ENCODE peak calls at places on chromosomes 12 and 14, in five cellular contexts. R is left lung, S is SK-N-SH, U is mammary epithelial cell, X is tibial artery. O is an unnamed sample.

GRCh38 chr12:112850343-112850742 is 56.4 kb upstream of the OAS1 start:
- DNase-seq in U (no peak), S (no peak), X (no peak), R (no peak), O (no peak)

GRCh38 chr12:126914170-126914796 is 1352.7 kb upstream of the TMEM132C start:
- DNase-seq in S (no peak), R (no peak), U (no peak), X (no peak), O (no peak)

GRCh38 chr14:23008836-23009235 is 1.1 kb downstream of the C14orf93 start:
- DNase-seq in S (no peak), U (no peak), X (no peak), R (no peak), O (no peak)

GRCh38 chr14:28298156-28298555 is 468.4 kb upstream of the FOXG1 start:
- DNase-seq in X (no peak), U (no peak), S (no peak), R (peak; percentile 6), O (no peak)

GRCh38 chr14:103539056-103539825 is 10.2 kb downstream of the TRMT61A start:
- DNase-seq in U (no peak), S (no peak), R (peak; percentile 78), X (no peak), O (no peak)

GRCh38 chr14:89270439-89271227 is 146.4 kb downstream of the FOXN3 start:
- DNase-seq in U (peak; percentile 45), S (no peak), R (no peak), X (no peak), O (no peak)

GRCh38 chr12:119207161-119207560 is 28.4 kb downstream of the HSPB8 start:
- DNase-seq in X (no peak), R (no peak), S (no peak), U (no peak), O (no peak)

GRCh38 chr14:24298892-24299254 is 707 bp downstream of the DHRS1 start:
- DNase-seq in U (peak; percentile 92), S (no peak), R (peak; percentile 63), X (no peak), O (no peak)

GRCh38 chr12:1773937-1774655 is 46.3 kb upstream of the LRTM2 start:
- DNase-seq in S (no peak), U (no peak), R (no peak), X (no peak), O (no peak)

GRCh38 chr14:55704654-55705053 is 124.6 kb downstream of the KTN1 start:
- DNase-seq in R (no peak), S (no peak), U (no peak), X (no peak), O (no peak)

GRCh38 chr14:88468396-88468795 is 82.9 kb downstream of the SPATA7 start:
- DNase-seq in S (no peak), X (no peak), U (peak; percentile 60), R (no peak), O (no peak)

GRCh38 chr14:101584049-101584859 is 23.0 kb downstream of the DIO3 start:
- DNase-seq in S (peak; percentile 94), X (peak; percentile 70), U (no peak), R (no peak), O (no peak)

GRCh38 chr12:23006413-23006812 is 381.4 kb downstream of the ETNK1 start:
- DNase-seq in X (no peak), R (no peak), S (no peak), U (no peak), O (no peak)

GRCh38 chr12:119229205-119229604 is 50.5 kb downstream of the HSPB8 start:
- DNase-seq in X (no peak), S (no peak), R (no peak), U (no peak), O (no peak)

GRCh38 chr12:64918288-64918687 is 93.8 kb downstream of the TBC1D30 start:
- DNase-seq in X (no peak), S (no peak), R (no peak), U (no peak), O (no peak)

GRCh38 chr14:100104523-100105300 is 39.5 kb downstream of the EVL start:
- DNase-seq in S (no peak), R (no peak), U (peak; percentile 57), X (peak; percentile 59), O (no peak)

GRCh38 chr14:100103261-100104005 is 38.2 kb downstream of the EVL start:
- DNase-seq in R (no peak), S (no peak), X (peak; percentile 52), U (no peak), O (no peak)

GRCh38 chr14:100105357-100106169 is 40.3 kb downstream of the EVL start:
- DNase-seq in X (peak; percentile 63), R (no peak), U (no peak), S (no peak), O (no peak)

GRCh38 chr14:100102156-100102785 is 37.0 kb downstream of the EVL start:
- DNase-seq in U (no peak), S (no peak), X (no peak), R (no peak), O (no peak)

DNA sequence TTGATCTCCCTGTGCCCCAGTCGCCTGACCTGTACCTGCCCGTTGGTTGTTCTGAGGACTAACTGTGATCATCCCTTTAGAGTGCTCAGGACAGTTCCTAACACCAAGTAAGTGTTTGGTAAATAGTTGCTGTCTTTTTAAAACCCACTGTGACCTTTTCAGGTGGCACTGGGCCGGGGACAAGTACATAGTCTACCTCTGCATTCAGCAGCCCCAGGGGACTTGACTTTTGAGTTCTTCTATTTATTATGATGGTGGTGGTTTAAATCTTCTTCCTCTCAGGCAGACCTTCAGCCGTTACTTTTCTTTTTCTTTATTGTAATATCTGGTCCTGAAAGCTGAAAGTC is 38.8 kb downstream of the EVL start:
- DNase-seq in S (no peak), X (no peak), R (no peak), U (no peak), O (no peak)
- H3K4me1 ChIP-seq in S (peaks cover 18% of the 10 kb centered on the region), X (peaks cover 5% of the 10 kb centered on the region), R (peaks cover 66% of the 10 kb centered on the region), U (peaks cover 31% of the 10 kb centered on the region), O (peaks cover 90% of the 10 kb centered on the region)

DNA sequence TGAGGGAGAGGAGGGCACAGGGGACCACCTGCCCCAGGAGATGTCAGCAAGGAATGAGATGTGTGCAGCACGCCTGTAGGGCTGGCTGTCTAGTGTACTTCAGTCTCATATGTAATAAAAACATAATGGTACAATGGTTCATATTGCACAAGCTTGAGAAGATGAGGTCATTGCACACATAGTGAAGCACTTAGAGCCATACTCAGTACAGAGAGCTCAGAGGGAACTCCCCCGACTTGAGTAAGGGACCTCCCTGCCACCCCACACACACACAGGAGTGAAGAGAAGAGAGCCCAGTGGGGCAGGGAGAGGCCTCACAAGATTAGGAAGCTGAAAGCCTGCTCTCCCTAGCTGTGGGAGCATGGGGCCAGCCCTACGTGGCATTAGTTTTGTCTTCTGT is 61.5 kb downstream of the SLC6A12 start:
- DNase-seq in X (no peak), S (no peak), R (no peak), U (no peak), O (no peak)
- H3K27ac ChIP-seq in X (no peak overlapping the region), S (no peak overlapping the region), R (no peak overlapping the region), U (no peak overlapping the region), O (no peak overlapping the region)

DNA sequence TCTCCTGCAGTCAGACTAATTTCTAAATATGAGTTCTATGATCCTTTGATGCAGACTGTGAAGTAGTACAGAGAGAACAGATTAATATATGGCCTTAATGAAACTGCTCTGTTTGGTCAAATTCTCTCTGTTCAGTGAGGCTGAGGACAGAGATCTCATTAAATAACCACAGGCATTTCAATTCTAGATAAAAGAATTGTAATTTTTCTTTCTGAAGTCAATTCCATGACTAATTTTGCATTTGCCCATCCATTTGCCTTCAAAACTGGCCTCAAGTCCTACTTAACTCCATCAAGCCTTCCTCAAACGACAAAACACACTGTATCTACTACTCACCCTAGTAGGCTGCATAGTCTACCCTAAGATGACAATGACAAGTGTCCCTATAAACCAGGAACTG is 67.1 kb downstream of the DUSP16 start:
- DNase-seq in R (no peak), U (no peak), S (no peak), X (no peak), O (no peak)
- H3K4me1 ChIP-seq in R (peaks cover 9% of the 10 kb centered on the region), U (no peaks in the 10 kb centered on the region), S (peaks cover 9% of the 10 kb centered on the region), X (no peaks in the 10 kb centered on the region), O (peaks cover 9% of the 10 kb centered on the region)

DNA sequence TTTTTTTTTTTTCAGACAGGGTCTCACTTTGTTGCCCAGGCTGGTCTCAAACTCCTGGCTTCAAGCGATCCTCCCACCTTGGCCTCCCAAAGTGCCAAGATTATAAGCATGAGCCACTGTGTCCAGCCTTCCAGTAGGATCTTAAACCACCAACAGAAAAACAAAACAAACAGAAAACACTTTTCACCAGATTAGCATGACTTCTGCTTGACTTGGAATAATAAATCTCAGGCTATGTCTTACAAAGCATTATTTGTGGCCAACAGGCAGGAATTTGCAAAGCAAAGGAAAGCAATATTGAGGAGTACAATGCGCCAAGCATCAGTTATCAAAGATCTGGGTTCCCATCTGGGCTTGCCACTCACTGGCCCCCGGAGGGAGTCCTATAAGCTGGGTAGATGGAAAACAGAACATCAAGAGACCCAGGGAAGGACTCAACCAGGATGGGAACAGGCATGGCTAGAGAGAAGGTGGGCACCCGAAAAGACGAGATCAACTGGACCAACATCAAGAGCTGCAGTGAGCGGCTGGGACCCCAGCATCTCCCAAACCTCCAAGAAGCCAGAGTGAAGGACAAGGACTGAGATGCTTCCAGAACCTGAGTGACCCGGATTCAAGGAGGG is 101.3 kb downstream of the TMEM30B start:
- DNase-seq in X (no peak), U (no peak), R (no peak), S (no peak), O (no peak)
- H3K27ac ChIP-seq in X (no peak overlapping the region), U (no peak overlapping the region), R (no peak overlapping the region), S (peak overlapping the region; percentile 100), O (no peak overlapping the region)

GRCh38 chr12:110758922-110759321 is 16.2 kb upstream of the PPP1CC start:
- DNase-seq in U (no peak), S (no peak), R (no peak), X (no peak), O (no peak)
- H3K4me1 ChIP-seq in U (no peaks in the 10 kb centered on the region), S (no peaks in the 10 kb centered on the region), R (no peaks in the 10 kb centered on the region), X (no peaks in the 10 kb centered on the region), O (no peaks in the 10 kb centered on the region)

GRCh38 chr12:122226366-122227222 is 742 bp upstream of the DIABLO start:
- DNase-seq in S (no peak), U (no peak), R (no peak), X (no peak), O (no peak)
- H3K27ac ChIP-seq in S (no peak overlapping the region), U (no peak overlapping the region), R (peak overlapping the region; percentile 95), X (peak overlapping the region; percentile 17), O (no peak overlapping the region)

GRCh38 chr14:104665092-104665662 is 24.2 kb upstream of the INF2 start:
- DNase-seq in X (no peak), R (no peak), S (no peak), U (peak; percentile 22), O (no peak)

GRCh38 chr14:104664107-104664506 is 25.3 kb upstream of the INF2 start:
- DNase-seq in X (no peak), S (no peak), R (no peak), U (no peak), O (no peak)

GRCh38 chr14:104666981-104667380 is 22.4 kb upstream of the INF2 start:
- DNase-seq in S (no peak), R (peak; percentile 73), X (no peak), U (no peak), O (no peak)

GRCh38 chr14:104665663-104666522 is 23.5 kb upstream of the INF2 start:
- DNase-seq in R (no peak), U (peak; percentile 30), S (no peak), X (peak; percentile 79), O (no peak)

DNA sequence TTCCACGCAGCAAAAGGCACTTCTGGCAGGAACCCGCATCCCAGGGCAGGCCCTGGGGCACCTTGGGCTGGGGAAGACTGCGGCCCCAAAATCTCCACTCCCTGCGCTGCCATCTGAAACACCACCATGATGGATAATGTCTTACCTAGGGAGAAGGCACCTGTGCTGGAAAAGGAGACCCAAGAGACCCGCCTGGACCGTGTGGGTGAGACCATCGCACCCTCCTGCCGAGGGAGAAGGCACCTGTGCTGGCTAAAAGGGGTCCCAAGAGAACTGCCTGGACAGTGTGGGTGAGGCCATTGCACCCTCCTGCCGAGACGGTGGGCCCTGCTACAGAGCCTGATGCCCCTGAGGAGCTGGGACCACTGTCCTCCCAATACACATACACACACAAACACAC is 24.8 kb upstream of the INF2 start:
- DNase-seq in X (no peak), R (no peak), U (no peak), S (no peak), O (no peak)
- H3K4me1 ChIP-seq in X (no peaks in the 10 kb centered on the region), R (peaks cover 10% of the 10 kb centered on the region), U (peaks cover 13% of the 10 kb centered on the region), S (no peaks in the 10 kb centered on the region), O (peaks cover 20% of the 10 kb centered on the region)

O was measured in effector memory CD4-positive, alpha-beta T cell.